ENCODE peak calls at places on chromosomes 12 and 14, in seven cellular contexts. One of them, this sample, is unnamed.

GRCh38 chr12:58803893-58804292 is 116.4 kb downstream of the LRIG3 start:
- DNase-seq in AG04449: peak; percentile 60
- DNase-seq in IMR-90: peak; percentile 94
- DNase-seq in fibroblast of lung: peak; percentile 98
- DNase-seq in progenitor cell of endocrine pancreas: no peak
- DNase-seq in brain microvascular endothelial cell: peak; percentile 92
- DNase-seq in PC-3: peak; percentile 66
- DNase-seq in this sample: no peak

GRCh38 chr12:104630230-104630670 is 173.5 kb downstream of the CHST11 start:
- DNase-seq in AG04449: no peak
- DNase-seq in IMR-90: no peak
- DNase-seq in fibroblast of lung: no peak
- DNase-seq in progenitor cell of endocrine pancreas: no peak
- DNase-seq in brain microvascular endothelial cell: no peak
- DNase-seq in PC-3: no peak
- DNase-seq in this sample: no peak

GRCh38 chr12:120654656-120655055 is 14.2 kb downstream of the CABP1 start:
- DNase-seq in AG04449: no peak
- DNase-seq in IMR-90: no peak
- DNase-seq in fibroblast of lung: no peak
- DNase-seq in progenitor cell of endocrine pancreas: no peak
- DNase-seq in brain microvascular endothelial cell: no peak
- DNase-seq in PC-3: no peak
- DNase-seq in this sample: no peak

GRCh38 chr14:20620798-20621478 is 20.6 kb downstream of the OR6S1 start:
- DNase-seq in AG04449: no peak
- DNase-seq in IMR-90: no peak
- DNase-seq in fibroblast of lung: no peak
- DNase-seq in progenitor cell of endocrine pancreas: no peak
- DNase-seq in brain microvascular endothelial cell: no peak
- DNase-seq in PC-3: no peak
- DNase-seq in this sample: no peak

GRCh38 chr12:89695100-89695499 is 13.5 kb downstream of the ATP2B1 start:
- DNase-seq in AG04449: no peak
- DNase-seq in IMR-90: peak; percentile 77
- DNase-seq in fibroblast of lung: peak; percentile 72
- DNase-seq in progenitor cell of endocrine pancreas: no peak
- DNase-seq in brain microvascular endothelial cell: peak; percentile 54
- DNase-seq in PC-3: no peak
- DNase-seq in this sample: no peak

GRCh38 chr12:67388331-67389163 is 119.4 kb downstream of the CAND1 start:
- DNase-seq in AG04449: no peak
- DNase-seq in IMR-90: no peak
- DNase-seq in fibroblast of lung: no peak
- DNase-seq in progenitor cell of endocrine pancreas: no peak
- DNase-seq in brain microvascular endothelial cell: no peak
- DNase-seq in PC-3: peak; percentile 24
- DNase-seq in this sample: peak; percentile 25

GRCh38 chr14:73833530-73834257 is 17.9 kb upstream of the PTGR2 start:
- DNase-seq in AG04449: no peak
- DNase-seq in IMR-90: peak; percentile 44
- DNase-seq in fibroblast of lung: peak; percentile 80
- DNase-seq in progenitor cell of endocrine pancreas: no peak
- DNase-seq in brain microvascular endothelial cell: no peak
- DNase-seq in PC-3: no peak
- DNase-seq in this sample: no peak

GRCh38 chr12:57604454-57605307 is at the start of gene DTX3:
- DNase-seq in AG04449: no peak
- DNase-seq in IMR-90: no peak
- DNase-seq in fibroblast of lung: peak; percentile 38
- DNase-seq in progenitor cell of endocrine pancreas: no peak
- DNase-seq in brain microvascular endothelial cell: peak; percentile 3
- DNase-seq in PC-3: no peak
- DNase-seq in this sample: peak; percentile 74

GRCh38 chr12:88181881-88182280 is 39.8 kb downstream of the TMTC3 start:
- DNase-seq in AG04449: no peak
- DNase-seq in IMR-90: no peak
- DNase-seq in fibroblast of lung: no peak
- DNase-seq in progenitor cell of endocrine pancreas: no peak
- DNase-seq in brain microvascular endothelial cell: no peak
- DNase-seq in PC-3: no peak
- DNase-seq in this sample: no peak

GRCh38 chr12:851913-852312 is 97.6 kb downstream of the RAD52 start:
- DNase-seq in AG04449: no peak
- DNase-seq in IMR-90: peak; percentile 86
- DNase-seq in fibroblast of lung: peak; percentile 79
- DNase-seq in progenitor cell of endocrine pancreas: no peak
- DNase-seq in brain microvascular endothelial cell: peak; percentile 57
- DNase-seq in PC-3: peak; percentile 73
- DNase-seq in this sample: no peak

GRCh38 chr14:68470361-68470760 is 322.5 kb downstream of the ZFP36L1 start:
- DNase-seq in AG04449: no peak
- DNase-seq in IMR-90: no peak
- DNase-seq in fibroblast of lung: no peak
- DNase-seq in progenitor cell of endocrine pancreas: no peak
- DNase-seq in brain microvascular endothelial cell: no peak
- DNase-seq in PC-3: no peak
- DNase-seq in this sample: no peak

GRCh38 chr14:99502989-99503421 is 21.8 kb downstream of the CCNK start:
- DNase-seq in AG04449: no peak
- DNase-seq in IMR-90: no peak
- DNase-seq in fibroblast of lung: no peak
- DNase-seq in progenitor cell of endocrine pancreas: no peak
- DNase-seq in brain microvascular endothelial cell: no peak
- DNase-seq in PC-3: no peak
- DNase-seq in this sample: no peak

GRCh38 chr12:1176191-1176590 is 185.2 kb downstream of the ERC1 start:
- DNase-seq in AG04449: no peak
- DNase-seq in IMR-90: no peak
- DNase-seq in fibroblast of lung: no peak
- DNase-seq in progenitor cell of endocrine pancreas: no peak
- DNase-seq in brain microvascular endothelial cell: no peak
- DNase-seq in PC-3: no peak
- DNase-seq in this sample: no peak

GRCh38 chr12:95204141-95204866 is 13.0 kb downstream of the FGD6 start:
- DNase-seq in AG04449: peak; percentile 65
- DNase-seq in IMR-90: peak; percentile 95
- DNase-seq in fibroblast of lung: peak; percentile 95
- DNase-seq in progenitor cell of endocrine pancreas: no peak
- DNase-seq in brain microvascular endothelial cell: peak; percentile 94
- DNase-seq in PC-3: peak; percentile 97
- DNase-seq in this sample: no peak

GRCh38 chr14:22176930-22177329 is 412.1 kb downstream of the DAD1 start:
- DNase-seq in AG04449: no peak
- DNase-seq in IMR-90: no peak
- DNase-seq in fibroblast of lung: no peak
- DNase-seq in progenitor cell of endocrine pancreas: no peak
- DNase-seq in brain microvascular endothelial cell: no peak
- DNase-seq in PC-3: no peak
- DNase-seq in this sample: no peak

GRCh38 chr14:22178330-22178981 is 410.6 kb downstream of the DAD1 start:
- DNase-seq in AG04449: no peak
- DNase-seq in IMR-90: peak; percentile 20
- DNase-seq in fibroblast of lung: peak; percentile 3
- DNase-seq in progenitor cell of endocrine pancreas: no peak
- DNase-seq in brain microvascular endothelial cell: no peak
- DNase-seq in PC-3: no peak
- DNase-seq in this sample: no peak

GRCh38 chr14:22177870-22178269 is 411.2 kb downstream of the DAD1 start:
- DNase-seq in AG04449: no peak
- DNase-seq in IMR-90: peak; percentile 45
- DNase-seq in fibroblast of lung: peak; percentile 17
- DNase-seq in progenitor cell of endocrine pancreas: no peak
- DNase-seq in brain microvascular endothelial cell: peak; percentile 54
- DNase-seq in PC-3: no peak
- DNase-seq in this sample: no peak

GRCh38 chr14:22179190-22179589 is 409.8 kb downstream of the DAD1 start:
- DNase-seq in AG04449: no peak
- DNase-seq in IMR-90: peak; percentile 10
- DNase-seq in fibroblast of lung: no peak
- DNase-seq in progenitor cell of endocrine pancreas: no peak
- DNase-seq in brain microvascular endothelial cell: no peak
- DNase-seq in PC-3: peak; percentile 51
- DNase-seq in this sample: no peak

GRCh38 chr14:22180045-22180444 is 409.0 kb downstream of the DAD1 start:
- DNase-seq in AG04449: no peak
- DNase-seq in IMR-90: no peak
- DNase-seq in fibroblast of lung: no peak
- DNase-seq in progenitor cell of endocrine pancreas: no peak
- DNase-seq in brain microvascular endothelial cell: no peak
- DNase-seq in PC-3: no peak
- DNase-seq in this sample: no peak
- TF ChIP-seq CTCF in AG04449: no peak
- TF ChIP-seq CTCF in IMR-90: no peak
- TF ChIP-seq CTCF in fibroblast of lung: no peak
- TF ChIP-seq CTCF in progenitor cell of endocrine pancreas: no peak
- TF ChIP-seq CTCF in brain microvascular endothelial cell: no peak
- TF ChIP-seq CTCF in PC-3: no peak
- TF ChIP-seq CTCF in this sample: no peak

DNA sequence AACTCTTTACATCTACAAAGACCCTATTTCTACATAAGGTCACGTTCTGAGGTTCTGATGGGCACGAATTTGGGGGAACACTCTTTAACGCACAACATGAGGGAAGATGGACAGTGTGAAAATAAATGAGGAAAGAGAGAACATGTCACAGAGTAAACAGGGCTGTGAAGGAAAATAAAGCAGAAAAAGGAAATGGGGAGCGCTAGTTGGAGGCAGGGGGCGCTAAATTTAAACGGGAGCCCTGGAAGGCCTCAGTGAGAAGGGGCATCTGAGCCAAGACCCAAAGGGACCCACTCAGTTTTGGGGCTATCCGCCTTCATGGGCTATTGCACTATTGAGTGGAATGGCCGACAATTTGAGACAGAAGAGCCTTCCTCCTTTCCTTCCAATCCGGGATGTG is 50.5 kb downstream of the PLXNC1 start:
- DNase-seq in AG04449: no peak
- DNase-seq in IMR-90: no peak
- DNase-seq in fibroblast of lung: no peak
- DNase-seq in progenitor cell of endocrine pancreas: no peak
- DNase-seq in brain microvascular endothelial cell: no peak
- DNase-seq in PC-3: no peak
- DNase-seq in this sample: no peak
- TF ChIP-seq CTCF in AG04449: no peak
- TF ChIP-seq CTCF in IMR-90: no peak
- TF ChIP-seq CTCF in fibroblast of lung: no peak
- TF ChIP-seq CTCF in progenitor cell of endocrine pancreas: no peak
- TF ChIP-seq CTCF in brain microvascular endothelial cell: no peak
- TF ChIP-seq CTCF in PC-3: peak; percentile 14
- TF ChIP-seq CTCF in this sample: no peak

GRCh38 chr12:103501447-103501846 is 5.7 kb upstream of the C12orf42 start:
- DNase-seq in AG04449: no peak
- DNase-seq in IMR-90: no peak
- DNase-seq in fibroblast of lung: no peak
- DNase-seq in progenitor cell of endocrine pancreas: no peak
- DNase-seq in brain microvascular endothelial cell: no peak
- DNase-seq in PC-3: no peak
- DNase-seq in this sample: no peak

GRCh38 chr12:103499571-103499970 is 3.8 kb upstream of the C12orf42 start:
- DNase-seq in AG04449: no peak
- DNase-seq in IMR-90: no peak
- DNase-seq in fibroblast of lung: no peak
- DNase-seq in progenitor cell of endocrine pancreas: no peak
- DNase-seq in brain microvascular endothelial cell: no peak
- DNase-seq in PC-3: peak; percentile 43
- DNase-seq in this sample: no peak

GRCh38 chr12:103505371-103506236 is 9.8 kb upstream of the C12orf42 start:
- DNase-seq in AG04449: no peak
- DNase-seq in IMR-90: no peak
- DNase-seq in fibroblast of lung: peak; percentile 3
- DNase-seq in progenitor cell of endocrine pancreas: no peak
- DNase-seq in brain microvascular endothelial cell: no peak
- DNase-seq in PC-3: peak; percentile 74
- DNase-seq in this sample: no peak

GRCh38 chr12:103504606-103505005 is 8.8 kb upstream of the C12orf42 start:
- DNase-seq in AG04449: no peak
- DNase-seq in IMR-90: no peak
- DNase-seq in fibroblast of lung: no peak
- DNase-seq in progenitor cell of endocrine pancreas: no peak
- DNase-seq in brain microvascular endothelial cell: no peak
- DNase-seq in PC-3: no peak
- DNase-seq in this sample: no peak

DNA sequence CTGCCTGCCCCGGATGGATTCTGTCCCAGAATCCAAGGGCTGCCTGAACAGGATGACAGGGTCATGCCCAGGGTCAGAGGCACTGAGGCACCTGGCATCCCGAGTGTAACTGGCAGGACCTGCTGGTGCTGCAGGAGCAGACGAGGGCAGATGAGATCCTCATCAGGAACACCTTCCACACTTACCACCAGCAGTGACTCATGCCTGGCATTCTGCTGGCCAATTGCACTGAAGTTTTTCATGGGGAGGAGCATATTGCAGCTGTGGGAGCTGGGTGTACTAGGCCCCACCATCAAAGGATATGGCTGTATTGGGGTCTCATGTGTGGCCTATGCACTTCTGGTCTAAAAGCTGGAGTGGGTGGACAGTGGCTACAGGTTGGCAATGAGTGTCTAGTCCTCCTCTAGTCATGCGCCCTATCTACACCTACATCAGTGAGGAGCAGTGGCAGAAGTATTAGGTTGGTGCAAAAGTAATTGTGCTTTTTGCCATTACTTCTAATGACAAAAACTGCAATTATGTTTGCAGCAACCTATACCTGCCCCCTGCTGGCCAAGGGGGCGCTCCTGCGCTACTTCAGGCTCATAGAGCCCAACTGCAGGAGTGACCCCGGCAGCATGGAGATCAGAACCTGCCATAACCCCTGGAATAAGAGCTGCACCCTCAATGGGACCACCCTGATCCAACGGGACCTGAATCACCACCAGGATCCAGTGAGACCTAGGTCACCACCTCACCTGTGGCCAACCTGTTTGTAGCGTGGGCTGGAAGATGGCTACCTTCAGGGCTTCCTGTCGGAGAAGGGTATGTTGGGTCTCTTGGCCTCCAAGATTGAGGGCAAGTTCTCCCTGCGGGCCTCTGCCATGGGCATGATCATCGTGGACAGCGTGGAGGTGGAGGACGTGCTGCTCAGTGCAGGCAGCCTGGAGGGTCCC is 8.0 kb upstream of the C12orf42 start:
- DNase-seq in AG04449: no peak
- DNase-seq in IMR-90: no peak
- DNase-seq in fibroblast of lung: no peak
- DNase-seq in progenitor cell of endocrine pancreas: peak; percentile 26
- DNase-seq in brain microvascular endothelial cell: no peak
- DNase-seq in PC-3: no peak
- DNase-seq in this sample: peak; percentile 73
- TF ChIP-seq CTCF in AG04449: no peak
- TF ChIP-seq CTCF in IMR-90: no peak
- TF ChIP-seq CTCF in fibroblast of lung: no peak
- TF ChIP-seq CTCF in progenitor cell of endocrine pancreas: peak; percentile 70
- TF ChIP-seq CTCF in brain microvascular endothelial cell: peak; percentile 38
- TF ChIP-seq CTCF in PC-3: peak; percentile 61
- TF ChIP-seq CTCF in this sample: peak; percentile 77

DNA sequence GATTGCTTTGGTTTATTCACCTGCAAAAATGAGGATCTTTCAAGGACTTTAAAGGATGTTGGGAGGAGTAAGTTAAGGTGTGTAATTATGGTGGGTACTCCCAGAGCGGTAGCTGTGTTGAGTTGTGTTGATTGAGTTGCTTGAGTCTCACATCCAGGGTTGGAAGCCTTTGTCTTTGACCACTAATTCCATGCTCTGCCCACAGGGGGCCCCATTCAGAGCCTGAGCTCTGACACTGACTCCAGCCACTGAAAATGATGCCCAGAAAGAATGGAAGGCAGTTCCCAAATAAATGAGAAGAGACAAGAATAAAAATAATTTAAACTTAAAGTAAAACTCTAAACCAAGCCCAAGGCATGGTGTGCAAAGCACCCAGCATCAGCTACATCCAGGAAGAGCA is 237.4 kb upstream of the PWP1 start:
- DNase-seq in AG04449: no peak
- DNase-seq in IMR-90: peak; percentile 5
- DNase-seq in fibroblast of lung: no peak
- DNase-seq in progenitor cell of endocrine pancreas: no peak
- DNase-seq in brain microvascular endothelial cell: peak; percentile 18
- DNase-seq in PC-3: peak; percentile 25
- DNase-seq in this sample: peak; percentile 50
- TF ChIP-seq CTCF in AG04449: peak; percentile 36
- TF ChIP-seq CTCF in IMR-90: peak; percentile 45
- TF ChIP-seq CTCF in fibroblast of lung: peak; percentile 51
- TF ChIP-seq CTCF in progenitor cell of endocrine pancreas: peak; percentile 51
- TF ChIP-seq CTCF in brain microvascular endothelial cell: peak; percentile 78
- TF ChIP-seq CTCF in PC-3: peak; percentile 55
- TF ChIP-seq CTCF in this sample: peak; percentile 56